ENCODE peak calls at places on chromosome 7, in nine cellular contexts. C, M, N, R, J, U, A, X and I are unnamed samples. For H3K27me3, the result is how much of the 10 kb centered on the place peaks cover.

GRCh38 chr7:12296051-12296570 is 85.0 kb downstream of the TMEM106B start:
- DNase-seq in N (no peak), R (no peak), J (no peak), M (no peak), X (no peak), U (no peak), C (no peak), A (no peak), I (no peak)

GRCh38 chr7:138880881-138881577 is 83.0 kb upstream of the ATP6V0A4 start:
- DNase-seq in X (no peak), C (peak), U (no peak), M (peak), A (no peak), J (no peak), R (no peak), N (peak), I (no peak)

GRCh38 chr7:151754142-151754590 is 122.7 kb downstream of the PRKAG2 start:
- DNase-seq in R (peak), C (peak), U (peak), X (peak), M (peak), N (peak), J (peak), A (peak), I (peak)

GRCh38 chr7:101882595-101883564 is 65.5 kb downstream of the CUX1 start:
- DNase-seq in X (peak), R (peak), C (peak), U (peak), J (peak), M (peak), A (peak), N (peak), I (peak)

GRCh38 chr7:6590645-6591110 is 857 bp downstream of the INTS15 start:
- DNase-seq in N (no peak), M (no peak), X (no peak), R (no peak), C (no peak), J (no peak), A (peak), U (peak), I (no peak)

GRCh38 chr7:30510124-30511074 is 5.8 kb upstream of the GGCT start:
- DNase-seq in C (peak), U (peak), N (no peak), A (peak), J (peak), M (peak), R (no peak), X (no peak), I (no peak)

GRCh38 chr7:40772096-40772495 is 637.3 kb downstream of the SUGCT start:
- DNase-seq in R (no peak), X (no peak), N (no peak), U (no peak), M (peak), A (no peak), J (no peak), C (no peak), I (no peak)

GRCh38 chr7:85475071-85475470 is 288.2 kb upstream of the SEMA3D start:
- DNase-seq in R (no peak), N (no peak), X (no peak), J (no peak), C (no peak), A (no peak), U (no peak), M (no peak), I (no peak)

GRCh38 chr7:5492249-5493020 is 68.8 kb upstream of the TNRC18 start:
- DNase-seq in R (no peak), X (peak), N (no peak), U (peak), C (no peak), M (no peak), J (no peak), A (no peak), I (no peak)

GRCh38 chr7:117270371-117270770 is 52.5 kb downstream of the WNT2 start:
- DNase-seq in C (no peak), R (no peak), X (no peak), U (no peak), A (no peak), J (peak), N (no peak), M (peak), I (no peak)

GRCh38 chr7:141430426-141431142 is 120.6 kb upstream of the AGK start:
- DNase-seq in N (no peak), A (no peak), X (no peak), U (peak), R (no peak), M (no peak), C (no peak), J (no peak), I (no peak)

GRCh38 chr7:95472521-95473160 is 13.1 kb upstream of the ASB4 start:
- DNase-seq in N (no peak), M (peak), U (no peak), X (no peak), C (no peak), J (peak), R (no peak), A (peak), I (no peak)

GRCh38 chr7:151940048-151940845 is 16.0 kb upstream of the GALNTL5 start:
- DNase-seq in M (peak), R (no peak), J (peak), A (peak), X (peak), N (peak), C (no peak), U (no peak), I (no peak)

GRCh38 chr7:131197920-131198610 is 129.6 kb upstream of the MKLN1 start:
- DNase-seq in M (peak), X (no peak), J (peak), N (no peak), C (no peak), U (no peak), R (no peak), A (no peak), I (no peak)

GRCh38 chr7:140231779-140232491 is 55.2 kb upstream of the KDM7A start:
- DNase-seq in U (no peak), R (no peak), A (no peak), J (no peak), M (no peak), X (no peak), C (no peak), N (no peak), I (no peak)

GRCh38 chr7:19249281-19249680 is 104.1 kb upstream of the FERD3L start:
- DNase-seq in A (peak), R (no peak), N (no peak), M (peak), X (no peak), C (no peak), J (no peak), U (peak), I (no peak)

GRCh38 chr7:150715738-150716137 is 675 bp upstream of the GIMAP1 start:
- DNase-seq in M (no peak), C (no peak), R (no peak), N (no peak), U (no peak), A (no peak), X (no peak), J (no peak), I (no peak)

GRCh38 chr7:150719960-150720891 is 3.8 kb downstream of the GIMAP1 start:
- DNase-seq in X (no peak), U (no peak), N (no peak), C (no peak), R (no peak), J (no peak), A (no peak), M (no peak), I (no peak)

GRCh38 chr7:150716368-150716767 is at the start of gene GIMAP1:
- DNase-seq in N (peak), M (no peak), R (no peak), A (no peak), C (peak), U (no peak), X (peak), J (no peak), I (no peak)

GRCh38 chr7:150716939-150717338 is 526 bp downstream of the GIMAP1 start:
- DNase-seq in N (no peak), M (no peak), A (no peak), J (no peak), R (no peak), C (no peak), U (no peak), X (no peak), I (no peak)

GRCh38 chr7:150717821-150718420 is 1.5 kb downstream of the GIMAP1 start:
- DNase-seq in R (no peak), J (no peak), N (no peak), U (no peak), C (no peak), A (no peak), M (no peak), X (no peak), I (no peak)
- H3K4me3 ChIP-seq in R (peak), J (no peak), N (peak), U (no peak), C (peak), A (no peak), M (no peak), X (no peak), I (peak)

DNA sequence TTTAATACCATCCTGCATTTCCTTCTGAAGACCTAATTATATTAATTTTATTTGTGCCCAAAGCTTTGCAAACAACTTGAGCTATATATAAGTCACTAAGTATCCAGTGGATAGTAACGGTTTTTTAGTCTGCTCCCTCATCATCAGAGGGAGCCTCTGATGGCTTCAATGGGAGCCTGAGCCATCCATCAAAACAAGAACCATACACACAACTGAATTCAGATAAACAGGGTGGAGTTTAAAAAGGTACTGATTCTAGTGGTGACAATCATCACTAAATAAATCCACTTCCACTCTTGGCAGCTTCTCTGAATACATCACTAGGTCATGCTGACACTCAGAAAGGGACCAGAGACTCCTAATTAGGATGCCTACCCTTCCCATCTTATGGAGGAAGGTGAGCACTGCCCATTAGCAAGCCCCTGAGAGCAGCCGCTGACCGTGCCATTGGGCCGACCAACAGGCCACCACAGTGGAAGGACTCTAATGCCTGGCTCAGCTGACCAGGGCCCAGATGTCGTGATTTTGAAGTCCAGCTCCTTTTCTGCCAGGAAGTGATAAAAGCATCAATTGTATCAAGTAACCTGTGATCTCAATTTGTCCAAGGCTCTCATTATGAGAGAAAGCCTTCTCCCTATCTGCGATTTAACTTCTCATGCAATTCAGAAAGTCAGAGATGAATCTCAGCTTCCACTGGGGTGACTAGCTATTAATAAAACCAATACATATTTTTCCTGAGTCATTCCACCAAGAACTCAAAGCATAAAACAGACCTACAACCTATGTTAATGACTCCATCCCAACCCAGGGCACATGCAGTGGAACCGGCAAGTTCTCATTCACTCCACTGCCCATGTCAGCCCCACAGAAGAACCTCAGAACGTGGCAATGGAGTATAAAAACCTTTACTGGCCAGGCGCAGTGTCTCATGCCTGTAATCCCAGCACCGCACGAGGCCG is 13.1 kb downstream of the VOPP1 start:
- DNase-seq in X (no peak), M (no peak), R (no peak), U (no peak), J (no peak), N (no peak), A (no peak), C (no peak), I (no peak)
- H3K27me3 ChIP-seq in X (under half), M (under half), R (under half), U (under half), J (under half), N (under half), A (under half), C (under half), I (under half)

GRCh38 chr7:36287371-36288241 is 102.1 kb upstream of the ANLN start:
- DNase-seq in N (peak), R (no peak), U (no peak), M (no peak), C (no peak), X (no peak), A (no peak), J (no peak), I (no peak)

GRCh38 chr7:36288501-36288900 is 101.2 kb upstream of the ANLN start:
- DNase-seq in J (no peak), N (no peak), A (no peak), R (no peak), C (no peak), X (no peak), M (no peak), U (no peak), I (no peak)

GRCh38 chr7:36295090-36295489 is 94.6 kb upstream of the ANLN start:
- DNase-seq in U (no peak), C (no peak), X (no peak), R (no peak), N (no peak), J (no peak), M (no peak), A (no peak), I (no peak)

GRCh38 chr7:36289833-36290661 is 99.6 kb upstream of the ANLN start:
- DNase-seq in X (no peak), C (no peak), A (no peak), N (no peak), M (peak), U (no peak), J (no peak), R (peak), I (no peak)

GRCh38 chr7:36291387-36292316 is 98.0 kb upstream of the ANLN start:
- DNase-seq in C (peak), X (peak), M (peak), N (peak), J (peak), R (peak), A (peak), U (peak), I (peak)
- H3K4me3 ChIP-seq in C (peak), X (no peak), M (peak), N (peak), J (peak), R (peak), A (peak), U (no peak), I (peak)

GRCh38 chr7:39414669-39415035 is 151.6 kb upstream of the YAE1 start:
- DNase-seq in J (no peak), X (no peak), N (no peak), A (no peak), R (no peak), U (no peak), M (no peak), C (no peak), I (no peak)

GRCh38 chr7:39413866-39414668 is 152.1 kb upstream of the YAE1 start:
- DNase-seq in J (peak), M (peak), C (peak), X (peak), A (peak), R (no peak), U (peak), N (no peak), I (no peak)

GRCh38 chr7:39417642-39418041 is 148.6 kb upstream of the YAE1 start:
- DNase-seq in J (no peak), A (no peak), N (no peak), C (no peak), X (no peak), R (no peak), U (no peak), M (no peak), I (no peak)

GRCh38 chr7:39416866-39417265 is 149.3 kb upstream of the YAE1 start:
- DNase-seq in U (no peak), N (no peak), A (no peak), R (no peak), M (no peak), J (no peak), C (no peak), X (no peak), I (no peak)

GRCh38 chr7:39415091-39415820 is 150.9 kb upstream of the YAE1 start:
- DNase-seq in R (no peak), U (no peak), X (no peak), N (no peak), C (no peak), M (no peak), A (no peak), J (no peak), I (no peak)
- H3K27me3 ChIP-seq in R (under half), U (under half), X (under half), N (under half), C (under half), M (under half), A (under half), J (under half), I (under half)

GRCh38 chr7:15685358-15686181 is 913 bp downstream of the MEOX2 start:
- DNase-seq in C (peak), R (no peak), N (peak), A (peak), M (peak), X (peak), J (peak), U (peak), I (no peak)

GRCh38 chr7:15684834-15685233 is 1.6 kb downstream of the MEOX2 start:
- DNase-seq in R (no peak), N (no peak), U (peak), C (peak), M (no peak), X (no peak), J (no peak), A (no peak), I (no peak)

GRCh38 chr7:15686957-15687644 is 618 bp upstream of the MEOX2 start:
- DNase-seq in U (peak), A (no peak), J (no peak), N (no peak), X (no peak), C (no peak), M (no peak), R (no peak), I (no peak)

GRCh38 chr7:15687645-15688025 is 1.2 kb upstream of the MEOX2 start:
- DNase-seq in M (no peak), A (no peak), C (peak), N (peak), X (peak), J (no peak), U (peak), R (no peak), I (no peak)

DNA sequence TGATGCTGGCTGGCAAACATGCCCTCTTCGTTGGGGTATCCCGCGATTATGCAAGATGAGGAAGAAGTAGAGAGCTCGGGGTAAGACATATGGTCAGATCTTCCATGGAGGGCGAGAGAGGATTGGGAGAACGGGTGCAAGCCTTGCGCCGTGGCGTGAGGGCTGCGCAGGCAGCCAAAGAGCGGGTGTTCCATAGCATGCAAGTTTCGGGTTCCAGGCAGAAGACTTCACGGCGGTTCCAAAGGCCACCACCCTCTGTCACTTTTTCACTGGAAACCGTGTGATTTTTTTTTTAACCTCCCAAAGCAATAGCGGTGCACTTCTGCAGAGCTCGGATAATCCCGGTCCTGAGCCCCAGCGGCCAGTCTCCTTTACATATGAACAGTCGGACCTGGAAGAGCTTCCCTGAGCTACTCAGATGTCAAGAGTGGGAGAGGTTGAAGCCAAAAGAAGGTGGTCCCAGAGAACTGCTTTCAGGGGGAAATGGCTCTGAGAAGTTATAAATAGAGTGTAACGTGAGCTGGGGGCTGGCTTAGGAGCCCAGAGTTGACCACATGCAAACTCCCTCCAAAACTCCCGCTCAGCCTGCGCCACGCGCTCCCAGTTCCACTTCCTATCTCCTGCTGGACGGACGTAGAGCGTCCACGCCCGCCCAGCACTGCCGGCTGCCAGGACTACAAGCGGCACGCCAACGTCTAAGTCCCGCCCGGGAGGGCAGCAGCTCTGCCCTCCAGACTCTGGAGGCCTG is at the start of gene MEOX2:
- DNase-seq in C (peak), J (peak), N (peak), U (peak), X (peak), M (peak), R (no peak), A (peak), I (no peak)
- H3K4me3 ChIP-seq in C (peak), J (no peak), N (peak), U (peak), X (peak), M (peak), R (peak), A (peak), I (peak)

GRCh38 chr7:157574120-157574519 is 237.3 kb downstream of the DNAJB6 start:
- DNase-seq in J (no peak), R (no peak), U (no peak), M (no peak), X (no peak), A (no peak), N (no peak), C (no peak), I (no peak)
- H3K27me3 ChIP-seq in J (under half), R (under half), U (under half), M (under half), X (under half), A (under half), N (under half), C (under half), I (under half)